ENCODE peak calls at places on chromosomes 7 and 10, in five cellular contexts. U is AG09309, H is endodermal cell, C is NCI-H1092, N is H9. Z is an unnamed sample.

GRCh38 chr7:38975944-38976392 is 1.7 kb upstream of the POU6F2 start:
- DNase-seq in N (peak; percentile 76), U (no peak), H (peak; percentile 87), C (no peak), Z (no peak)

GRCh38 chr10:108452483-108453060 is 1288.1 kb upstream of the SORCS1 start:
- DNase-seq in U (no peak), H (no peak), N (no peak), C (no peak), Z (no peak)

GRCh38 chr7:79199266-79199665 is 254.2 kb downstream of the MAGI2 start:
- DNase-seq in C (no peak), H (no peak), U (peak; percentile 65), N (no peak), Z (no peak)

GRCh38 chr7:128453836-128454804 is 1.6 kb upstream of the HILPDA start:
- DNase-seq in H (peak; percentile 94), N (peak; percentile 92), U (peak; percentile 52), C (no peak), Z (peak; percentile 68)

GRCh38 chr10:118692911-118693310 is 61.9 kb downstream of the CACUL1 start:
- DNase-seq in C (no peak), N (no peak), H (no peak), U (peak; percentile 90), Z (no peak)

GRCh38 chr10:72611783-72612182 is 14.1 kb downstream of the MICU1 start:
- DNase-seq in C (no peak), H (no peak), U (no peak), N (no peak), Z (no peak)

GRCh38 chr7:77770316-77770715 is 27.9 kb downstream of the TMEM60 start:
- DNase-seq in U (no peak), N (no peak), H (no peak), C (no peak), Z (no peak)

GRCh38 chr10:132151951-132152505 is 34.7 kb upstream of the DPYSL4 start:
- DNase-seq in U (no peak), N (no peak), H (no peak), C (no peak), Z (no peak)

GRCh38 chr7:21562385-21562784 is 19.5 kb downstream of the DNAH11 start:
- DNase-seq in H (no peak), N (no peak), C (no peak), U (no peak), Z (no peak)

GRCh38 chr10:5491477-5491876 is 7.9 kb downstream of the CALML5 start:
- DNase-seq in H (no peak), U (no peak), C (no peak), N (no peak), Z (no peak)

GRCh38 chr7:4190021-4190981 is 491.8 kb upstream of the FOXK1 start:
- DNase-seq in H (peak; percentile 58), U (no peak), N (no peak), C (no peak), Z (no peak)

GRCh38 chr7:134741901-134742635 is 37.4 kb upstream of the CALD1 start:
- DNase-seq in U (peak; percentile 80), N (peak; percentile 69), C (no peak), H (peak; percentile 90), Z (no peak)